ENCODE peak calls at places on chromosomes 2 and 18, in nine cellular contexts. T, C, Z, D, P, A, W, L and R are unnamed samples.
A peak's percentile ranks its signal among the peaks of the same experiment; 100 is the strongest.

GRCh38 chr2:43041167-43041566 is 185.2 kb downstream of the ZFP36L2 start:
- DNase-seq in T (no peak), C (no peak), Z (no peak), D (peak; percentile 28), P (no peak), A (no peak), W (no peak), L (peak; percentile 25), R (no peak)

GRCh38 chr2:203758841-203759691 is 52.6 kb downstream of the CD28 start:
- DNase-seq in T (no peak), C (no peak), Z (no peak), D (peak; percentile 92), P (no peak), A (peak; percentile 34), W (peak; percentile 53), L (peak; percentile 64), R (no peak)

GRCh38 chr18:24878289-24878688 is 417.9 kb downstream of the HRH4 start:
- DNase-seq in T (peak; percentile 49), C (no peak), Z (no peak), D (peak; percentile 39), P (no peak), A (no peak), W (peak; percentile 37), L (peak; percentile 75), R (peak; percentile 61)

GRCh38 chr18:45834303-45834702 is 8.8 kb downstream of the SIGLEC15 start:
- DNase-seq in T (no peak), C (no peak), Z (no peak), D (no peak), P (no peak), A (no peak), W (no peak), L (no peak), R (no peak)

GRCh38 chr2:139992078-139992477 is 1211.9 kb upstream of the NXPH2 start:
- DNase-seq in T (no peak), C (no peak), Z (no peak), D (no peak), P (no peak), A (no peak), W (no peak), L (no peak), R (no peak)

GRCh38 chr18:13151656-13152055 is 66.9 kb upstream of the LDLRAD4 start:
- DNase-seq in T (no peak), C (no peak), Z (no peak), D (no peak), P (no peak), A (no peak), W (no peak), L (no peak), R (no peak)

GRCh38 chr2:186560254-186560653 is 29.6 kb upstream of the ITGAV start:
- DNase-seq in T (no peak), C (no peak), Z (no peak), D (no peak), P (no peak), A (no peak), W (no peak), L (no peak), R (no peak)

GRCh38 chr18:9943311-9943710 is 29.5 kb downstream of the VAPA start:
- DNase-seq in T (no peak), C (no peak), Z (no peak), D (no peak), P (no peak), A (no peak), W (no peak), L (no peak), R (no peak)

GRCh38 chr2:219440388-219441256 is 6.0 kb downstream of the SPEG start:
- DNase-seq in T (no peak), C (no peak), Z (no peak), D (peak; percentile 42), P (no peak), A (no peak), W (no peak), L (peak; percentile 16), R (no peak)

GRCh38 chr2:219443016-219443696 is 8.5 kb downstream of the SPEG start:
- DNase-seq in T (no peak), C (no peak), Z (no peak), D (no peak), P (no peak), A (no peak), W (no peak), L (no peak), R (no peak)

GRCh38 chr2:219443697-219444023 is 9.0 kb downstream of the SPEG start:
- DNase-seq in T (no peak), C (no peak), Z (no peak), D (no peak), P (no peak), A (no peak), W (no peak), L (no peak), R (no peak)

GRCh38 chr2:219441451-219442205 is 7.0 kb downstream of the SPEG start:
- DNase-seq in T (no peak), C (no peak), Z (peak; percentile 51), D (peak; percentile 44), P (peak; percentile 56), A (peak; percentile 53), W (no peak), L (peak; percentile 48), R (peak; percentile 41)

DNA sequence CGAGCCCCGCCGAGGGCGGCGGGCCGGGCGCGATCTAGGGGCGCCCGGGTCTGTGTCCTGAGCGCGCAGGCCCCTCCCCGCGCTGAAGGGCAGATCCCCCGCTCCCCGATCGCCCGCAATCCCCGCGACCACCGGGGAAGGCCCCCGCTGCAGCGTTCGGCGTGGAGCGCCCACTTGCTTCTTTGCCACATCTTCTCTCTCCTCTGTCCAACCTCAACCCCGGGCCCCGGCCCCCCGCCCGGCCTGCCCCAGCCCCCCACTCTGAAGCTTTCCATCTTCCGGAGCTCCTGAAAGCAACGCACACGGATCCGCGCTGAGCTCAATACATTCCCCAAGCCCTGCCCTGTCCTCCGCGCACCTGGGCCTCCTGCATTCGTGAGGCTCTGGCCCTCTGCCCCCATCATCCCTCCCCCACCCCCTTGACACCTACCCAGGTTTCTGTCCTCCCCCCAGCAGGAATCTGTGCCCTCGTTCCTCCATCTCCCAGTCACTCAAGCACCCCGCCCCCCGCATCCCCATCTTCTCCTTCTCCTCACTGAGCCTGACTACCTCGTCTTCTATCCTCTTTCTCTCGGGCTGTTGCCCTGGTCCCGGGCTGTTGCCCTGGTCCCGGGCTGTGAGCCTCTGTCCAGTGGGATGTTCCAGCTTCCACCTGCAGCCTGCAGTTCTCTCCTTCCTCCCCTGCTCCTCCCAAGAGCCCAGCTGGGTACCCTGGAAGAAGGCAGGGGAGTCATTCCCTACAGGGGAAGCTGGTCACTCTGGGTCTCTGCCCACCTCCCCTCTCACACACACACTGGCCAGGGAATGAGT is 7.8 kb downstream of the SPEG start:
- DNase-seq in T (no peak), C (no peak), Z (no peak), D (no peak), P (no peak), A (no peak), W (no peak), L (no peak), R (no peak)
- H3K4me3 ChIP-seq in T (peak overlapping the region; percentile 47), C (peak overlapping the region; percentile 25), Z (no peak overlapping the region), D (peak overlapping the region; percentile 42), P (peak overlapping the region; percentile 46), A (peak overlapping the region; percentile 67), W (peak overlapping the region; percentile 61), L (peak overlapping the region; percentile 70), R (peak overlapping the region; percentile 57)

GRCh38 chr2:35204325-35204724 is 1151.3 kb upstream of the CRIM1 start:
- DNase-seq in T (no peak), C (no peak), Z (no peak), D (no peak), P (no peak), A (no peak), W (no peak), L (no peak), R (no peak)

GRCh38 chr2:35204881-35205280 is 1150.7 kb upstream of the CRIM1 start:
- DNase-seq in T (no peak), C (no peak), Z (no peak), D (no peak), P (no peak), A (no peak), W (no peak), L (no peak), R (no peak)

DNA sequence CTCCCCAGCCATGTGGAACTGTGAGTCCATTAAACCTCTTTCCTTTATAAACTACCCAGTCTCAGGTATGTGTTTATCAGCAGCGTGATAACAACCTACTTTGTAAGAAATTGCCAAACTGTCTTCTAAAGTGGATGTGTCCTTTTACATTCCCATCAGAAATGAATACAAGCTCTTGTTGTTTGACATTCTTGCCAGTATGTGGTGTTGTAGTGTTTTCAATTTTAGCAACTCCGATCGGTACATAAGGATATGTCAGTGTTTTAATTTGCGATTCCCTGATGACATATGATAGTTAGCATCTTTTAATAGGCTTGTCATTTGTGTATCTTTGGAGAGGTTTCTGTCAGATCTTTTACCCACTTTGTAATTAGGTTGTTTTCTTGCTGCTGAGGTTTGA is 1156.3 kb upstream of the CRIM1 start:
- DNase-seq in T (no peak), C (no peak), Z (no peak), D (no peak), P (no peak), A (no peak), W (no peak), L (no peak), R (no peak)
- TF ChIP-seq CTCF in T (no peak), C (no peak), Z (no peak), D (no peak), P (no peak), A (no peak), W (no peak), L (no peak), R (no peak)

GRCh38 chr18:55579888-55580287 is 8.1 kb downstream of the TCF4 start:
- DNase-seq in T (no peak), C (no peak), Z (no peak), D (no peak), P (no peak), A (no peak), W (no peak), L (no peak), R (peak; percentile 49)

GRCh38 chr18:55579471-55579870 is 8.5 kb downstream of the TCF4 start:
- DNase-seq in T (no peak), C (no peak), Z (no peak), D (no peak), P (no peak), A (no peak), W (no peak), L (no peak), R (peak; percentile 37)

GRCh38 chr18:55585050-55585449 is 2.9 kb downstream of the TCF4 start:
- DNase-seq in T (no peak), C (no peak), Z (no peak), D (no peak), P (no peak), A (no peak), W (no peak), L (peak; percentile 35), R (no peak)

GRCh38 chr18:55585586-55586521 is 2.1 kb downstream of the TCF4 start:
- DNase-seq in T (no peak), C (no peak), Z (no peak), D (no peak), P (no peak), A (no peak), W (no peak), L (peak; percentile 56), R (peak; percentile 51)

GRCh38 chr18:55582325-55582724 is 5.7 kb downstream of the TCF4 start:
- DNase-seq in T (no peak), C (no peak), Z (no peak), D (no peak), P (no peak), A (no peak), W (no peak), L (no peak), R (no peak)
- H3K4me3 ChIP-seq in T (no peak overlapping the region), C (no peak overlapping the region), Z (no peak overlapping the region), D (no peak overlapping the region), P (no peak overlapping the region), A (no peak overlapping the region), W (no peak overlapping the region), L (no peak overlapping the region), R (no peak overlapping the region)

GRCh38 chr2:75610671-75611070 is 35.9 kb upstream of the MRPL19 start:
- DNase-seq in T (no peak), C (no peak), Z (no peak), D (peak; percentile 43), P (no peak), A (no peak), W (no peak), L (no peak), R (no peak)

GRCh38 chr2:75612862-75613243 is 33.7 kb upstream of the MRPL19 start:
- DNase-seq in T (no peak), C (no peak), Z (no peak), D (no peak), P (no peak), A (no peak), W (no peak), L (no peak), R (no peak)

GRCh38 chr2:75614062-75614710 is 32.4 kb upstream of the MRPL19 start:
- DNase-seq in T (no peak), C (no peak), Z (no peak), D (peak; percentile 93), P (no peak), A (no peak), W (no peak), L (no peak), R (no peak)

GRCh38 chr2:75609937-75610508 is 36.6 kb upstream of the MRPL19 start:
- DNase-seq in T (peak; percentile 91), C (no peak), Z (no peak), D (no peak), P (no peak), A (no peak), W (no peak), L (peak; percentile 41), R (no peak)

DNA sequence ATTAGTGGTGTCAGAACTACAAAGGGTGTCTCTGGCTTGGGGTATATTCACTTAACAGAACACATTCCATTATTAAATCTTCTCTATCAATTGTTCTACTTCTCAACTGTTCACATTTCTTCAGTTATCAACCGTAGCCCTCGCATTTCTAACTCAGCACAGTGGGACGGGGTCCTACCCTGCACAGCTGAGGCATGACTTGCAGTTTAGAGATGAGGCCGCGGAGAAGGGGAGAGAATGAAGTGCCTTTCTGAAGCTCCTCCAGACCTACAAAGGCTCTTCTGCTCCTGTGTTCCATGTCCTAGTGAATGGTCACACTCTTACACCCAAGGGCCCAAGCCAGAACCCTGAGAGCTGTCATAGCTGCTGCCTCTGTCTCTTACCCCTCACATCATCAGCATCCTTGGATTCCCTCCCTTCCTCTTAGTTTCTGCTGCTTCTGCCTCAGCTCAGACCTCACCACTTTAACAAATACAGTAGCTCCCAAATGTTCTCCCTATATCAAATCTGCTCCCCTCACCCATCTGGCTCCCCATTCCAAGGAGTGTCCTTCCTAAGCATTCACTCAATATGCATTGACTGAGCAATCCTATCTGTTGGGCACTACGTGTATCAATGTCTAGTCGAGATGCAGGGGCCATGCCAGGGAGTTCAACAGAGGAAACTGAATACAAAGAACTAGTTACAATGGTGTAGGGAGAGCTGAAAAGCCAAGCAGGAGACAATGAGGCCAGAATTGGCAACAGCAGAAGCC is 34.3 kb upstream of the MRPL19 start:
- DNase-seq in T (no peak), C (no peak), Z (no peak), D (no peak), P (no peak), A (no peak), W (no peak), L (no peak), R (no peak)
- TF ChIP-seq CTCF in T (no peak), C (no peak), Z (no peak), D (no peak), P (no peak), A (no peak), W (no peak), L (no peak), R (no peak)